ENCODE peak calls at places on chromosomes 12 and 14, in seven cellular contexts. Q is mesendoderm, T is IMR-90, A is H1, O is H9, L is neuronal stem cell, C is mesenchymal stem cell. H is an unnamed sample.

GRCh38 chr14:57326253-57326652 is 57.5 kb downstream of the AP5M1 start:
- DNase-seq in A (no peak), Q (no peak), L (no peak), C (no peak), T (no peak), O (no peak), H (no peak)

GRCh38 chr14:99239661-99240092 is 32.3 kb downstream of the BCL11B start:
- DNase-seq in C (no peak), L (no peak), O (no peak), A (no peak), T (no peak), Q (no peak), H (no peak)

GRCh38 chr14:61197416-61197815 is 83.7 kb downstream of the TMEM30B start:
- DNase-seq in A (no peak), O (no peak), T (no peak), L (no peak), Q (no peak), C (no peak), H (no peak)

GRCh38 chr12:55729592-55730446 is 1.0 kb upstream of the CD63 start:
- DNase-seq in T (peak; percentile 94), L (peak; percentile 82), A (no peak), C (peak; percentile 97), O (peak; percentile 94), Q (peak; percentile 95), H (peak; percentile 92)

GRCh38 chr12:22538336-22538735 is 6.0 kb downstream of the C2CD5 start:
- DNase-seq in A (no peak), Q (no peak), O (no peak), C (peak; percentile 66), L (no peak), T (peak; percentile 46), H (peak; percentile 10)

GRCh38 chr12:128729628-128730121 is 94.1 kb downstream of the SLC15A4 start:
- DNase-seq in A (no peak), Q (no peak), C (no peak), T (no peak), L (no peak), O (no peak), H (no peak)

GRCh38 chr12:879641-880040 is 69.9 kb downstream of the RAD52 start:
- DNase-seq in T (peak; percentile 86), L (no peak), Q (no peak), A (no peak), C (peak; percentile 29), O (no peak), H (no peak)

GRCh38 chr14:22982477-22983245 is at the start of gene AJUBA:
- DNase-seq in O (peak; percentile 88), Q (peak; percentile 97), L (peak; percentile 93), T (peak; percentile 92), A (peak; percentile 89), C (peak; percentile 97), H (peak; percentile 92)

GRCh38 chr12:2666846-2667245 is 127.9 kb upstream of the FKBP4 start:
- DNase-seq in C (no peak), Q (no peak), L (no peak), T (no peak), O (peak; percentile 17), A (no peak), H (no peak)

GRCh38 chr12:57781241-57781640 is 1.3 kb upstream of the TSFM start:
- DNase-seq in Q (no peak), T (no peak), L (no peak), C (no peak), O (no peak), A (no peak), H (no peak)

GRCh38 chr14:34237098-34237497 is 224.9 kb downstream of the SPTSSA start:
- DNase-seq in Q (no peak), L (no peak), T (no peak), O (no peak), C (peak; percentile 23), A (no peak), H (no peak)

GRCh38 chr12:1325666-1326065 is 268.7 kb downstream of the FBXL14 start:
- DNase-seq in T (no peak), A (no peak), O (no peak), C (no peak), Q (no peak), L (no peak), H (no peak)

GRCh38 chr12:1474567-1475153 is 119.7 kb downstream of the FBXL14 start:
- DNase-seq in L (peak; percentile 48), A (no peak), O (no peak), C (peak; percentile 83), T (peak; percentile 97), Q (peak; percentile 21), H (no peak)

GRCh38 chr14:66541627-66542026 is 33.7 kb downstream of the GPHN start:
- DNase-seq in C (no peak), A (no peak), T (no peak), L (no peak), O (no peak), Q (no peak), H (no peak)

GRCh38 chr12:119130523-119130922 is 48.2 kb upstream of the HSPB8 start:
- DNase-seq in O (no peak), L (no peak), C (no peak), Q (no peak), T (no peak), A (no peak), H (no peak)

GRCh38 chr12:12807970-12808702 is 5.0 kb upstream of the DDX47 start:
- DNase-seq in C (peak; percentile 38), A (no peak), Q (no peak), T (peak; percentile 71), L (no peak), O (no peak), H (no peak)

GRCh38 chr12:89883630-89884364 is 175.2 kb upstream of the ATP2B1 start:
- DNase-seq in O (peak; percentile 59), C (no peak), A (no peak), T (peak; percentile 48), L (peak; percentile 72), Q (peak; percentile 81), H (no peak)

GRCh38 chr14:97106166-97106565 is 309.0 kb downstream of the VRK1 start:
- DNase-seq in Q (no peak), T (no peak), L (no peak), C (no peak), O (no peak), A (no peak), H (no peak)

GRCh38 chr12:130160306-130160705 is 2.0 kb upstream of the FZD10 start:
- DNase-seq in L (no peak), Q (no peak), O (no peak), C (no peak), T (no peak), A (no peak), H (no peak)

GRCh38 chr12:130158775-130159100 is 3.5 kb upstream of the FZD10 start:
- DNase-seq in T (no peak), L (no peak), A (no peak), C (no peak), Q (no peak), O (no peak), H (no peak)

GRCh38 chr12:130156652-130157275 is 5.5 kb upstream of the FZD10 start:
- DNase-seq in A (no peak), Q (no peak), T (no peak), C (no peak), L (no peak), O (no peak), H (no peak)

GRCh38 chr12:130160711-130161231 is 1.5 kb upstream of the FZD10 start:
- DNase-seq in Q (no peak), L (no peak), A (no peak), T (no peak), O (no peak), C (no peak), H (no peak)

GRCh38 chr12:130157998-130158774 is 4.1 kb upstream of the FZD10 start:
- DNase-seq in C (no peak), Q (no peak), A (no peak), O (no peak), T (no peak), L (no peak), H (no peak)
- H2AK5ac ChIP-seq in C (no peak overlapping the region), Q (no peak overlapping the region), A (no peak overlapping the region), O (no peak overlapping the region), T (no peak overlapping the region), L (no peak overlapping the region), H (no peak overlapping the region)

GRCh38 chr12:122563361-122563760 is 36.3 kb downstream of the KNTC1 start:
- DNase-seq in T (no peak), O (no peak), A (no peak), C (no peak), L (no peak), Q (no peak), H (no peak)

GRCh38 chr12:122558721-122559641 is 31.9 kb downstream of the KNTC1 start:
- DNase-seq in Q (no peak), O (no peak), T (no peak), L (no peak), C (no peak), A (no peak), H (no peak)

DNA sequence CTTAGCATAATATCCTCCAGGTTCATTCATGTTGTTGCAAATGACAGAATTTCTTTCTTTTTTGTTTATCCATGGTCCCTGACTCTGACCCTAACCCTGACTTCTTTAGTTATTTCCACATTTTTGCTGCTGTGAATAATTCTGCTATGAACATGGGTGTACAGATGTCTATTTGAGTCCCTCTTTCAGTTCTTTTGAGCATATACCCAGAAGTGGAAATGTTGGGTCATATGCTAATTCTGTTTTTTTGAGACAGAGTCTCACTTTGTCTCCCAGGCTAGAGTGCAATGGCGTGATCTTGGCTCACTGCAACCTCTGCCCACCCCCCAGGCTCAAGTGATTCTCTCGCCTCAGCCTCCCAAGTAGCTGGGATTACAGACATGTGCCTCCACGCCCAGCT is 33.1 kb downstream of the KNTC1 start:
- DNase-seq in C (no peak), Q (no peak), T (no peak), A (no peak), O (no peak), L (no peak), H (no peak)
- H3K4me1 ChIP-seq in C (no peaks in the 10 kb centered on the region), Q (no peaks in the 10 kb centered on the region), T (no peaks in the 10 kb centered on the region), A (no peaks in the 10 kb centered on the region), O (no peaks in the 10 kb centered on the region), L (no peaks in the 10 kb centered on the region), H (no peaks in the 10 kb centered on the region)

DNA sequence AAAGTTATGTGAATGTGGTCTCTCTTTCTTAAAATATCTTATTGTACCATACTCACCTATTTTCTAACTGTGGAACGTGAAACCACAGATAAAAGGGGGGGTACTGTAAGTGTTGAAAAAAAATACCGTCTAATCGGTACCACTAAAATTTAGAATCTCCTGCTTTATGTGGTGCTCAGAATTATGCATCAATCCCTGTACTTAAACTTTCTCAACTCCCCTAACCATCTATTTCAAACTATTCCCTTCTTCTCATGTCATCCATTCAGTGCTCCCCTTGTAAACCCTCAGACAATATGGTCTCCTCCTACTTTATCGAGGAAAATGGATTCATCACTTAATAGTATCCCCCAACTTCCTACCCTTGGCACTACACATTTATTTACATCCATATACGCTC is 23.7 kb downstream of the DEPDC4 start:
- DNase-seq in T (no peak), C (no peak), Q (no peak), O (no peak), A (no peak), L (no peak), H (no peak)
- H2AK5ac ChIP-seq in T (no peak overlapping the region), C (no peak overlapping the region), Q (no peak overlapping the region), O (no peak overlapping the region), A (no peak overlapping the region), L (no peak overlapping the region), H (no peak overlapping the region)

GRCh38 chr12:106345739-106346138 is 11.8 kb upstream of the POLR3B start:
- DNase-seq in Q (peak; percentile 91), L (peak; percentile 29), O (peak; percentile 83), T (peak; percentile 40), C (peak; percentile 83), A (no peak), H (peak; percentile 84)

GRCh38 chr12:106343213-106343509 is 14.4 kb upstream of the POLR3B start:
- DNase-seq in Q (no peak), C (no peak), L (no peak), O (no peak), A (no peak), T (no peak), H (no peak)

GRCh38 chr12:106342397-106343212 is 14.9 kb upstream of the POLR3B start:
- DNase-seq in T (peak; percentile 75), O (no peak), Q (no peak), L (no peak), C (peak; percentile 83), A (no peak), H (peak; percentile 4)

GRCh38 chr12:106341086-106341879 is 16.3 kb upstream of the POLR3B start:
- DNase-seq in T (peak; percentile 19), Q (no peak), A (no peak), C (no peak), O (no peak), L (no peak), H (no peak)
- H3K4me1 ChIP-seq in T (peaks cover 3% of the 10 kb centered on the region), Q (no peaks in the 10 kb centered on the region), A (no peaks in the 10 kb centered on the region), C (peaks cover 1% of the 10 kb centered on the region), O (no peaks in the 10 kb centered on the region), L (no peaks in the 10 kb centered on the region), H (no peaks in the 10 kb centered on the region)